ENCODE peak calls at places on chromosomes 6 and 20, in four cellular contexts. One of them, this sample, is unnamed.

GRCh38 chr20:9884061-9884460 is 45.2 kb upstream of the PAK5 start:
- DNase-seq in H1: no peak
- DNase-seq in HepG2: no peak
- DNase-seq in GM12878: no peak
- DNase-seq in this sample: no peak

GRCh38 chr6:18997375-18997826 is 610.3 kb downstream of the RNF144B start:
- DNase-seq in H1: no peak
- DNase-seq in HepG2: peak; percentile 58
- DNase-seq in GM12878: no peak
- DNase-seq in this sample: peak; percentile 15

GRCh38 chr6:17714177-17714576 is 7.5 kb upstream of the NUP153 start:
- DNase-seq in H1: no peak
- DNase-seq in HepG2: peak; percentile 76
- DNase-seq in GM12878: no peak
- DNase-seq in this sample: no peak

GRCh38 chr6:21781075-21781474 is 187.5 kb downstream of the SOX4 start:
- DNase-seq in H1: no peak
- DNase-seq in HepG2: no peak
- DNase-seq in GM12878: no peak
- DNase-seq in this sample: no peak

GRCh38 chr6:24610672-24611071 is 35.3 kb downstream of the KIAA0319 start:
- DNase-seq in H1: no peak
- DNase-seq in HepG2: no peak
- DNase-seq in GM12878: no peak
- DNase-seq in this sample: no peak

GRCh38 chr20:46683939-46684750 is 5.1 kb downstream of the TP53RK start:
- DNase-seq in H1: no peak
- DNase-seq in HepG2: no peak
- DNase-seq in GM12878: no peak
- DNase-seq in this sample: no peak

GRCh38 chr20:45037050-45037449 is 63.9 kb downstream of the KCNS1 start:
- DNase-seq in H1: no peak
- DNase-seq in HepG2: no peak
- DNase-seq in GM12878: no peak
- DNase-seq in this sample: no peak

GRCh38 chr6:137043710-137044365 is 927 bp downstream of the IL20RA start:
- DNase-seq in H1: no peak
- DNase-seq in HepG2: no peak
- DNase-seq in GM12878: no peak
- DNase-seq in this sample: no peak

GRCh38 chr6:36075656-36076055 is 48.0 kb downstream of the MAPK14 start:
- DNase-seq in H1: no peak
- DNase-seq in HepG2: peak; percentile 71
- DNase-seq in GM12878: no peak
- DNase-seq in this sample: no peak

GRCh38 chr20:64142546-64142945 is 21.7 kb upstream of the MYT1 start:
- DNase-seq in H1: no peak
- DNase-seq in HepG2: no peak
- DNase-seq in GM12878: no peak
- DNase-seq in this sample: no peak

GRCh38 chr20:5691918-5692618 is 58.1 kb upstream of the SHLD1 start:
- DNase-seq in H1: no peak
- DNase-seq in HepG2: peak; percentile 35
- DNase-seq in GM12878: peak; percentile 86
- DNase-seq in this sample: no peak

GRCh38 chr20:11158146-11158545 is 484.3 kb upstream of the JAG1 start:
- DNase-seq in H1: no peak
- DNase-seq in HepG2: no peak
- DNase-seq in GM12878: no peak
- DNase-seq in this sample: no peak

DNA sequence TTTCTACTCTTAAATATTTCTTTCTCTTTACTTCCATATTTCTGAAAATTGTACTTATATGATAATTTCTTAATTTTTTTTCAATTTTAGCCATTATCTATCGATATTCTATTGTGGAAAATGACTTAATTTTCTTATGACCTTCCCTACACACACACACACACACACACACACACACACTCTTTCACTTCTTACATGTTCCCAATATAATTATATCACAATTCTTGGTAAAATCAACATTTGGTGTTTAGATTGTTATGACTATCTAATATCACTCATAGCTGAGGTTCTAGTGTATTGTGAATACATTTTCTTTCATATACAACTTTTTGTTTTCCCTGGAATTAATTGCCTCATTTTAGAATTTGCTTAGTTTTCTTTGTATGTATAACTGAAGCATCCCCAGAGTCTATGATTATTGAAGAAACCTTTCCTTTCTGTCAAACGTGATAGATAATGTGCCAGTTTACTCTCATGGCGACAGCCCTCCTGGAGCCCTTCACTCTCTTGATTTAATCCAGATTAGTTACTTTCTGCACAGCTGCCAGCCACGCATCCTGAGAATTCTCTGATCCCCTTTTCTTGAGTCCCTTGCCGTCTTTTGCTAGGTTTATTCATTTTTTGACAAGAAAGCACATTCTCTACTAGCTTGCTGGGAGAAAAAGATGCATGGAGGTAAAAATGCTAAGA is 63.4 kb downstream of the RNF182 start:
- DNase-seq in H1: no peak
- DNase-seq in HepG2: no peak
- DNase-seq in GM12878: no peak
- DNase-seq in this sample: no peak
- H3K4me1 ChIP-seq in H1: no peaks in the 10 kb centered on the region
- H3K4me1 ChIP-seq in HepG2: no peaks in the 10 kb centered on the region
- H3K4me1 ChIP-seq in GM12878: no peaks in the 10 kb centered on the region
- H3K4me1 ChIP-seq in this sample: peaks cover 2% of the 10 kb centered on the region

GRCh38 chr6:1321715-1322114 is 9.8 kb downstream of the FOXQ1 start:
- DNase-seq in H1: no peak
- DNase-seq in HepG2: no peak
- DNase-seq in GM12878: no peak
- DNase-seq in this sample: no peak
- TF ChIP-seq SUZ12 in H1: no peak
- TF ChIP-seq SUZ12 in HepG2: no peak
- TF ChIP-seq SUZ12 in GM12878: no peak
- TF ChIP-seq SUZ12 in this sample: no peak

DNA sequence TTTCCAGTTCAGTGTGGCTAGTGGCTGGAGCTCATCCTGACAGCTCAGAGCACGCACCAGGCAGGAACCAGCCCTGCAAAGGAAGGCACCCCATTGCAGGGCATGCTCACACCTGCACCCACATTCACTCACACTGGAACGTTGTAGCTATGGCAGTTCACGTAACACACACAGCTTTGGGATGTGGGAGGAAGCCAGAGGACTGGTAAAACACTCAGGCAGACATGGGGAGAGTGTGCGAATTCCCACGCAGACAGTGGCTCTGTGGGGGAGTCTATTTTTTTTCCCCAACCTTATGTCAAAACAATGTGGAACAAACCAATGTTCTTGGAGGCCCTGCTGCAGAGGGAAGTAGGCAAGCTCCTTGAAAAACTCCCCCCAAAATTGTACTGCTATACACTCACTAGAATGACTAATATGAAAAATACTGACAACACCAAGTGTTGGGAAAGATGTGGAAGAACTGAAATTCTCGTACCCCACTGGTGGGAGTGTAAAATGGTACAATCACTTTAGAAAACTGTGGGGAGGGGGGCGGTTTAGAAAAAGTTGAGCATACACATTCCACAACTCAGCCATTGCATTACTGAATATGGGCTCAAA is 91.1 kb downstream of the PPP1R14C start:
- DNase-seq in H1: no peak
- DNase-seq in HepG2: no peak
- DNase-seq in GM12878: no peak
- DNase-seq in this sample: no peak
- H3K4me1 ChIP-seq in H1: no peaks in the 10 kb centered on the region
- H3K4me1 ChIP-seq in HepG2: no peaks in the 10 kb centered on the region
- H3K4me1 ChIP-seq in GM12878: no peaks in the 10 kb centered on the region
- H3K4me1 ChIP-seq in this sample: no peaks in the 10 kb centered on the region

DNA sequence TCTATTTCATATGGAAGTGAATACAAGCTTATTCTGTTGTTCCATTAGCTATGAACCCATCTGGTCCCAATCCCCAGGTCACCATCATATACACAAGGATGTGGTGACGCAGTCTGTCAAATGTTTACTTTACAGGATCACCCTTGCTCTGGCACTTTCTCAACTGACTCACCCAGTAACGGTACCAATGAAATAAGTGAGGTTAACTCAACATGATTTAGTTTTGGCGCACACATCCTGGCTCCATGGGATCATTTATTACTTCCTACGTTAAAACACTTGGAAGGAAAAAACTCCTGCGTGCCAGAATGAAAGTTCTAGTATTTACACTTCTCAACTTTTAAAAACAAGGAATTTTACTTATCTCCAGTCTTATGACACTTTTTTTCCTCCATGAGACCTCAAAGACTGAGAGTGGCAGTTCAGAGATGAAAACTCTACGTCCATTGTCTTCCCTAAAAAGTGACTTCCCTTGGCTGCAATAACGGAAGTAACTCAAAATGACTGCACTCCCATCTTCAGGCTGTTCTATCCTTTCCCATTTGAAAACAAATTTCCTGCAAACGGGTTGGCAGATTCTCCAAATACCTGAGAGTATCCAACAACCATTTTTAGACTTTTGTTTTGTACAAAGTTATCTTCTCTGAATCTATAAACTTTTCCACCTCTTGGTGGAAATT is 15.9 kb downstream of the AGPAT4 start:
- DNase-seq in H1: no peak
- DNase-seq in HepG2: no peak
- DNase-seq in GM12878: no peak
- DNase-seq in this sample: no peak
- TF ChIP-seq SUZ12 in H1: no peak
- TF ChIP-seq SUZ12 in HepG2: no peak
- TF ChIP-seq SUZ12 in GM12878: no peak
- TF ChIP-seq SUZ12 in this sample: no peak

GRCh38 chr20:19978511-19979210 is 38.5 kb upstream of the NAA20 start:
- DNase-seq in H1: no peak
- DNase-seq in HepG2: no peak
- DNase-seq in GM12878: no peak
- DNase-seq in this sample: no peak

GRCh38 chr20:19976595-19977372 is 40.4 kb upstream of the NAA20 start:
- DNase-seq in H1: peak; percentile 50
- DNase-seq in HepG2: peak; percentile 90
- DNase-seq in GM12878: no peak
- DNase-seq in this sample: peak; percentile 61

GRCh38 chr20:19977373-19977770 is 39.8 kb upstream of the NAA20 start:
- DNase-seq in H1: no peak
- DNase-seq in HepG2: no peak
- DNase-seq in GM12878: no peak
- DNase-seq in this sample: no peak

GRCh38 chr20:19975901-19976300 is 41.3 kb upstream of the NAA20 start:
- DNase-seq in H1: no peak
- DNase-seq in HepG2: no peak
- DNase-seq in GM12878: no peak
- DNase-seq in this sample: no peak

DNA sequence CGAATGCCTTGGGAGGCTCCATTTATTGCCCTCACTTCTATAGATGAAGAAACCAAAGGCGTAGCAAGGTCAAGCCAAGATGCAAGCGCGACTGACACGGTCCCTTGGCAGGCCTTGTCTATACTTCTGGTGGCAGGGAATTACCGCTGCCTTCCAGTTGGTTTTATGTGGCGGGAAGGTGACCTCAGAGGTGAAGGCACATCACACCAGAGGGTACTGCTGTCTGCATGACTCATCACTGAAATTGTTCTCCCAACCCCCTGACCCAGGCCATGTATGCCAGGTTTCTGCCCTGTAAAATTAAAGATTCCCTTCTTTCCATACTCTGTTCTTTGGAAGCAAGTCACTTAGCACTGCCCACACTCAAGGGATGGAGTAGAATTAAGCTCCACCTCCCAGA is 36.1 kb upstream of the NAA20 start:
- DNase-seq in H1: no peak
- DNase-seq in HepG2: no peak
- DNase-seq in GM12878: no peak
- DNase-seq in this sample: no peak
- H3K4me1 ChIP-seq in H1: no peaks in the 10 kb centered on the region
- H3K4me1 ChIP-seq in HepG2: peaks cover 38% of the 10 kb centered on the region
- H3K4me1 ChIP-seq in GM12878: no peaks in the 10 kb centered on the region
- H3K4me1 ChIP-seq in this sample: no peaks in the 10 kb centered on the region

GRCh38 chr6:105759946-105760345 is 326.2 kb upstream of the PRDM1 start:
- DNase-seq in H1: no peak
- DNase-seq in HepG2: no peak
- DNase-seq in GM12878: no peak
- DNase-seq in this sample: no peak
- TF ChIP-seq SUZ12 in H1: no peak
- TF ChIP-seq SUZ12 in HepG2: no peak
- TF ChIP-seq SUZ12 in GM12878: no peak
- TF ChIP-seq SUZ12 in this sample: no peak

GRCh38 chr6:3016473-3017280 is 17.0 kb downstream of the NQO2 start:
- DNase-seq in H1: no peak
- DNase-seq in HepG2: no peak
- DNase-seq in GM12878: no peak
- DNase-seq in this sample: no peak

GRCh38 chr6:3017304-3017703 is 17.6 kb downstream of the NQO2 start:
- DNase-seq in H1: no peak
- DNase-seq in HepG2: no peak
- DNase-seq in GM12878: no peak
- DNase-seq in this sample: no peak

GRCh38 chr6:3019749-3020320 is 20.1 kb downstream of the NQO2 start:
- DNase-seq in H1: no peak
- DNase-seq in HepG2: no peak
- DNase-seq in GM12878: no peak
- DNase-seq in this sample: no peak

GRCh38 chr6:3015144-3015543 is 15.4 kb downstream of the NQO2 start:
- DNase-seq in H1: no peak
- DNase-seq in HepG2: no peak
- DNase-seq in GM12878: no peak
- DNase-seq in this sample: no peak

DNA sequence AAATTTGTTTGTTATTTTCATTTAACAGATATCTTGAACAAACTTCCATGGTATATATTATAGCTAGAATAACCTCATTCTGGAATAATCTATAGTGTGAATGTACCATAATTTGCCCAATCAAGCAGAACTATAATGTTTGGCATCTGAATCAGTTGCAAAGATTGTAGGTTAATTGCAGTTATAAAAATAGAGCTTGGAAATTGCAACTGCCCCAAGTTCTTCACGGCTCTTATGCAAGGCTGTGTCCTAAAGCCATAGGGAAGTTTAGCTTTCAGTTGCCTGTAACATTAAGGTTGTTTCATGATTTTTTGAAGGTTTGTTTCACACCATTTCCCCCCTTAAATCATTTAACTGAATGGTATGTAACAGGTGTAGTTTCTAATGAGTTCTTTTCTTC is 19.4 kb downstream of the NQO2 start:
- DNase-seq in H1: no peak
- DNase-seq in HepG2: no peak
- DNase-seq in GM12878: no peak
- DNase-seq in this sample: no peak
- H3K4me1 ChIP-seq in H1: peaks cover 6% of the 10 kb centered on the region
- H3K4me1 ChIP-seq in HepG2: peaks cover 3% of the 10 kb centered on the region
- H3K4me1 ChIP-seq in GM12878: peaks cover 12% of the 10 kb centered on the region
- H3K4me1 ChIP-seq in this sample: peaks cover 3% of the 10 kb centered on the region

This sample was measured in NT2/D1.